ENCODE peak calls at places on chromosomes 7 and 10, in ten cellular contexts. H is left lung, N is Karpas-422, V is fibroblast of lung, R is heart right ventricle, D is HL-60, L is GM23338, W is mesendoderm, T is left ventricle myocardium inferior, A is spleen. O is an unnamed sample.

GRCh38 chr7:124722292-124722691 is 43.3 kb downstream of the GPR37 start:
- DNase-seq in H (no peak), N (no peak), V (peak), R (no peak), D (no peak), L (no peak), W (no peak), T (no peak), A (no peak), O (peak)

GRCh38 chr7:32937344-32938174 is 19.7 kb upstream of the FKBP9 start:
- DNase-seq in H (no peak), N (no peak), V (peak), R (no peak), D (no peak), L (no peak), W (no peak), T (peak), A (no peak), O (peak)

GRCh38 chr10:88064608-88065383 is 201.4 kb downstream of the PTEN start:
- DNase-seq in H (peak), N (no peak), V (peak), R (peak), D (peak), L (no peak), W (no peak), T (peak), A (peak), O (no peak)

GRCh38 chr10:132836832-132837540 is 51.0 kb upstream of the NKX6-2 start:
- DNase-seq in H (no peak), N (peak), V (peak), R (no peak), D (peak), L (peak), W (peak), T (no peak), A (peak), O (no peak)

GRCh38 chr10:16787361-16787791 is 29.8 kb downstream of the RSU1 start:
- DNase-seq in H (no peak), N (no peak), V (no peak), R (no peak), D (no peak), L (no peak), W (no peak), T (no peak), A (no peak), O (no peak)

GRCh38 chr7:101315336-101315735 is 6.3 kb downstream of the IFT22 start:
- DNase-seq in H (no peak), N (peak), V (peak), R (no peak), D (peak), L (peak), W (peak), T (no peak), A (no peak), O (no peak)

GRCh38 chr7:39417642-39418041 is 148.6 kb upstream of the YAE1 start:
- DNase-seq in H (no peak), N (no peak), V (no peak), R (no peak), D (no peak), L (no peak), W (no peak), T (no peak), A (no peak), O (no peak)

GRCh38 chr10:43375401-43376020 is 4.1 kb downstream of the FXYD4 start:
- DNase-seq in H (peak), N (no peak), V (no peak), R (no peak), D (no peak), L (no peak), W (no peak), T (no peak), A (peak), O (no peak)

GRCh38 chr10:110547139-110547761 is 20.2 kb upstream of the SMC3 start:
- DNase-seq in H (no peak), N (peak), V (peak), R (no peak), D (no peak), L (peak), W (peak), T (no peak), A (no peak), O (peak)

GRCh38 chr10:3813986-3814831 is 29.2 kb upstream of the KLF6 start:
- DNase-seq in H (no peak), N (no peak), V (peak), R (no peak), D (no peak), L (no peak), W (no peak), T (no peak), A (no peak), O (no peak)

GRCh38 chr10:3808689-3809199 is 23.7 kb upstream of the KLF6 start:
- DNase-seq in H (no peak), N (no peak), V (no peak), R (no peak), D (no peak), L (no peak), W (no peak), T (no peak), A (no peak), O (no peak)

GRCh38 chr10:3812141-3812540 is 27.1 kb upstream of the KLF6 start:
- DNase-seq in H (no peak), N (no peak), V (no peak), R (no peak), D (no peak), L (no peak), W (no peak), T (no peak), A (no peak), O (no peak)

GRCh38 chr10:3813267-3813666 is 28.3 kb upstream of the KLF6 start:
- DNase-seq in H (no peak), N (no peak), V (no peak), R (no peak), D (no peak), L (no peak), W (no peak), T (no peak), A (no peak), O (no peak)

GRCh38 chr10:3811331-3811870 is 26.4 kb upstream of the KLF6 start:
- DNase-seq in H (no peak), N (peak), V (peak), R (no peak), D (no peak), L (no peak), W (no peak), T (no peak), A (no peak), O (peak)
- H3K27ac ChIP-seq in H (peak), N (no peak), V (peak), R (peak), D (no peak), L (no peak), W (no peak), T (peak), A (peak), O (peak)

GRCh38 chr7:23472974-23473847 is 2.9 kb upstream of the IGF2BP3 start:
- DNase-seq in H (no peak), N (peak), V (peak), R (no peak), D (no peak), L (no peak), W (no peak), T (no peak), A (no peak), O (no peak)

GRCh38 chr7:23473848-23474097 is 3.5 kb upstream of the IGF2BP3 start:
- DNase-seq in H (peak), N (peak), V (no peak), R (no peak), D (no peak), L (peak), W (peak), T (no peak), A (no peak), O (no peak)

GRCh38 chr7:23474829-23475578 is 4.7 kb upstream of the IGF2BP3 start:
- DNase-seq in H (no peak), N (peak), V (no peak), R (no peak), D (no peak), L (no peak), W (no peak), T (no peak), A (no peak), O (peak)

GRCh38 chr7:23475579-23475844 is 5.2 kb upstream of the IGF2BP3 start:
- DNase-seq in H (no peak), N (no peak), V (no peak), R (no peak), D (no peak), L (no peak), W (no peak), T (no peak), A (no peak), O (no peak)

GRCh38 chr7:23474098-23474828 is 4.0 kb upstream of the IGF2BP3 start:
- DNase-seq in H (peak), N (peak), V (peak), R (peak), D (peak), L (peak), W (peak), T (peak), A (peak), O (peak)
- H3K4me3 ChIP-seq in H (peak), N (peak), V (peak), R (no peak), D (peak), L (peak), W (peak), T (peak), A (peak), O (peak)

DNA sequence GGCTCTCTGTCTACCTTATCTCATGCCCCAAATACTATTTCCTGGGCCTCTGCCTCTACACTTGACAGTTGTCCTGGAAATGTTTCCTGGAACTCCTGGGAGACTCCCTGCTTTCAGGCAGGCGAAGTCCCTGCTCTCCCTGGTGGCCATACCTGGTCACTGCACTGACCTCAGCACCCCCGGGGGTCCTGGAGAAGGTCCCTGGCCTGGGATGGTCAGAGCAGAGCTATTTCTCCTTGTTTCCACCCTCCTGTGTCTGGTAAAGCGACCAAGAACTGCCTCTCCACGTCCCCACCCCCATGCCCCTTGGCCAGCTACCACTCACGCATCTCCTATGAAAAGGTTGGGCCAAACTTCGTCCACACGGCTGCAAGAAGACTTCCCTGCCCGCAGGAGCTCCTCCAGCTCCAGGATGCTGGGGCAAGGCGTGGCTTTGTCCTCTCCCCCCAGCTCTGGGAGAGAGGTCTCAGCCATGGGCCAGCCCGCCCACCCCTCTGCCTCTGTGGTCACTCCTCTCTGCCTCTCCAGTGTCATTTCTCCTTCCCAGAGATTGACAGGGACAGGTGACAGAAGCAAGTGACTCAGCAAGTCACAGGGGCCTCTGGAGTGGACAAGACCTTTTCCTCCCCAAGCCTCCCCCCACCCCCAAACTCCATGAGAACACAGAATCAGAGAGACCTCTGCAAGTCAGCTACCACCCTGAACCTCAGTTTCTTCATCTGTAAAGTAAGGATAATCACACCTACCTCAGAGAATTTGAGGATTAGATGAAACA is 2.6 kb upstream of the SAMD8 start:
- DNase-seq in H (no peak), N (no peak), V (no peak), R (peak), D (no peak), L (peak), W (peak), T (no peak), A (no peak), O (no peak)
- H3K27ac ChIP-seq in H (no peak), N (peak), V (no peak), R (peak), D (no peak), L (no peak), W (peak), T (peak), A (peak), O (no peak)

GRCh38 chr7:23616593-23616992 is 19.4 kb downstream of the CCDC126 start:
- DNase-seq in H (no peak), N (no peak), V (no peak), R (no peak), D (no peak), L (no peak), W (no peak), T (no peak), A (no peak), O (no peak)

GRCh38 chr7:23618241-23618640 is 21.1 kb downstream of the CCDC126 start:
- DNase-seq in H (no peak), N (no peak), V (no peak), R (no peak), D (no peak), L (no peak), W (no peak), T (no peak), A (no peak), O (peak)

GRCh38 chr7:23619141-23619540 is 22.0 kb downstream of the CCDC126 start:
- DNase-seq in H (no peak), N (no peak), V (no peak), R (no peak), D (no peak), L (no peak), W (no peak), T (no peak), A (no peak), O (no peak)

GRCh38 chr7:23617482-23617881 is 20.3 kb downstream of the CCDC126 start:
- DNase-seq in H (no peak), N (no peak), V (no peak), R (no peak), D (no peak), L (no peak), W (no peak), T (no peak), A (no peak), O (no peak)

DNA sequence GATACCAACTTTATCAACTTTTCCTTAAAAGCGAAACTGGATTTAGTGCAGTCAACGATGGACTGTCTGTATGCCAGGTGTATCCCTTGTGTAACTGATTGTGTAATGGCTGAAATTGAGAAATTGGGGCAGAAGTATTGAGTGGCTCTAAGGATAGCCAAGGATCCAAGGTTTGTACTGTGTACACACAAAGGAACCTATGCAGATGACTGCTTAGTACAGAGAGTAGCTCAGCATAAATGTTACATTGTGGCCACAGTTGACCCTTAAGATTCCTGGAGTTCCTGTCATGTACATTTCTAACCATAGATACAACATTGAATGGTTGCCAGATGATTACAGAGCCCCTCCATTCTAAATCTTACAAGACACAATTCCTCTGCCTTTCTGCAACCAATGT is 25.3 kb downstream of the CCDC126 start:
- DNase-seq in H (no peak), N (no peak), V (peak), R (no peak), D (no peak), L (no peak), W (no peak), T (no peak), A (no peak), O (no peak)
- H3K4me3 ChIP-seq in H (no peak), N (no peak), V (no peak), R (no peak), D (no peak), L (no peak), W (no peak), T (no peak), A (no peak), O (no peak)

DNA sequence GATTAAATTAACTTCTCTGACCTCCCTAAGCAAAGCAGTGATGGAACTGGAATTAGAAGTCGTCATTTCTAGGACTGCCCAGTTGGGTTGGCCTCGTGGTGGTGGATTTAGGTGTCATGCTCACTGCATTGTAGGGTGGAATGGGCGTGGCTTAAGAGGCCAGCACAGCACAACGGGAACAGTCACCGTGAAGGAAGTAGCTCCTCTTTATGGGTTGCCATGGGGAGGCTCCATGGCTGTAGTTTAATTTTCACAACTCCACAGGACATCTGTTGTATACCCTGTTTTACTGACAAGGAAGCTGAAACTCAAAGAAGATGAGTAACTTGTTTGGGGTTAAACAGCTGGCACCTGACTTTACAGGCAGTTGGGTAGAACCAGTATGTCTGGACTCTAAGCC is 208.3 kb downstream of the CELF2 start:
- DNase-seq in H (no peak), N (no peak), V (no peak), R (no peak), D (peak), L (no peak), W (no peak), T (no peak), A (peak), O (no peak)
- H3K27ac ChIP-seq in H (no peak), N (no peak), V (no peak), R (peak), D (peak), L (no peak), W (no peak), T (peak), A (peak), O (no peak)

GRCh38 chr10:97573021-97573420 is 442 bp downstream of the ANKRD2 start:
- DNase-seq in H (no peak), N (no peak), V (no peak), R (no peak), D (no peak), L (no peak), W (no peak), T (peak), A (peak), O (no peak)
- H3K4me3 ChIP-seq in H (no peak), N (no peak), V (no peak), R (no peak), D (no peak), L (no peak), W (no peak), T (peak), A (no peak), O (no peak)